ENCODE peak calls at places on chromosomes 3 and 15, in six cellular contexts. X is GM12878, G is HepG2, W is A549, K is upper lobe of left lung, B is K562. N is an unnamed sample.

GRCh38 chr15:31476411-31476810 is 149.8 kb downstream of the KLF13 start:
- ATAC-seq in X (no peak), W (no peak), B (no peak), G (no peak), K (no peak), N (no peak)

GRCh38 chr3:95177096-95177495 is 1114.2 kb downstream of the NSUN3 start:
- ATAC-seq in K (no peak), X (peak; percentile 53), B (no peak), W (no peak), G (no peak), N (no peak)

GRCh38 chr3:2094941-2095340 is 3.7 kb upstream of the CNTN4 start:
- ATAC-seq in G (no peak), X (no peak), K (no peak), B (no peak), W (no peak), N (no peak)

GRCh38 chr15:70703483-70703882 is 59.9 kb downstream of the UACA start:
- ATAC-seq in X (no peak), W (no peak), G (no peak), B (no peak), K (no peak), N (peak; percentile 41)

GRCh38 chr3:128496602-128497304 is 3.8 kb upstream of the GATA2 start:
- ATAC-seq in B (peak; percentile 4), K (peak; percentile 2), W (peak; percentile 5), X (no peak), G (no peak), N (no peak)

GRCh38 chr15:80850941-80851451 is 71.8 kb downstream of the CEMIP start:
- ATAC-seq in W (no peak), G (peak; percentile 50), X (no peak), B (no peak), K (no peak), N (no peak)

GRCh38 chr3:86051058-86051457 is 939.9 kb downstream of the VGLL3 start:
- ATAC-seq in B (no peak), W (no peak), X (no peak), G (peak; percentile 54), K (no peak), N (no peak)

GRCh38 chr15:87597346-87598052 is 659.0 kb downstream of the NTRK3 start:
- ATAC-seq in B (peak; percentile 85), K (peak; percentile 40), X (no peak), G (no peak), W (no peak), N (no peak)

GRCh38 chr15:65392368-65392767 is 14.6 kb upstream of the IGDCC3 start:
- ATAC-seq in K (no peak), X (no peak), B (no peak), G (no peak), W (no peak), N (no peak)

DNA sequence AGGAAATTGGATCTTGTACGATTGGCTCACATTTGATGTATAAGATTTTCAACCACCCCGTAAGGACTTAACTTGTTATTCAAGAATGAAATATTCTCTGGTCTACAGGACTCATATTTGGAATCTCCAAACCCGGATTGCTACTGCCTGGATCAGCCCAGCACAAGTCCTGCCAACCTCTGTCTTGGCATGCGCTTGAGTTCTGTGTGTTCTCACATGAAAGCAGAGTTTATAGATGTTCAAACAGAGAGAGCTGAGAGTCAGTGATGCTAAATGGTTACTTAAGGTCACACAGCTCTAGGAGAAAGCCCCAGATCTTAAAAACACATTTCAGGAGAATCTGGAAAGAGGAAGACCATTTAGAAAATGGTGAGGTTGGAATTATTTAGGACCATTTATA is 268.0 kb upstream of the TBL1XR1 start:
- ATAC-seq in X (no peak), K (no peak), W (no peak), G (no peak), B (no peak), N (peak; percentile 87)
- TF ChIP-seq EP300 in X (no peak), K (no peak), W (no peak), G (no peak), B (no peak), N (no peak)

DNA sequence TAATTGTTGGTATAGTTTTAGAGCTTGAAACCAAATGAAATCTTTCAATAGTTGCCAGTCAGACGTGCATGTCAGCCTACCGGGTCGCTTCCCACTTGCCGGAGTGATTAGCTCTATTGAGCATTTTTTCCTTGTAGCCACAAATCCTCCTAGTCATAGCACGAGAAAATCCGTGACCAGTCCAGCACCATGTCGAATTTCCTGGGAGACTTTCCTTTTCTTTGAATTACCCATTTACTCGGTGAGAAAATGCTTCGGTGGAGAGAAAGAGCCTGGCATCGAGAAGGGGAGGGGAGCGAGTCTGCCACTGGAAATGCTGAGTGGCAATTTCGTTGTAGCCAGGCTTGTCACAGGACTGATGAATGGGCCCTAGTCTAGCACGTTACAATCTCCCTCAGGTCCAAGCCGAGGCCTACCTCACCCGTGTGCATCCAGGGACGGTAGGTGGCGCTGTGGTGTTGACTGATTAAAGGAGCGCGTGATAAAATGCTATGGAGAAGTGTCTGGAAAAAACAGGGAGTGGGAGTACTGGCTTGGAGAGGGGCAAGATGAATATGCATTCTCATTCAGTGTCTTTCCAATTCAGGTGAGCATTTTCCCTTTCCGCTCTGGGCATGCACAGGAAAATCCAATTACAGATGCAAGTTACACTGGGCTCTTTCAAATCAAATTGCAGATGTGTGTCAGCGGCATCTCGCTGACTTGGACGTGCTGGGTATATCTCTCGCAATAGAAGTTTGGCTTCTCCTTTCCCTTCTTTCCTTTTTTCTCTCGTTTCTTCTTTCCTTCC is 238.8 kb downstream of the EDEM1 start:
- ATAC-seq in X (peak; percentile 83), G (peak; percentile 100), K (peak; percentile 78), W (peak; percentile 96), B (peak; percentile 80), N (peak; percentile 67)
- TF ChIP-seq EP300 in X (no peak), G (no peak), K (no peak), W (no peak), B (peak; percentile 51), N (no peak)

GRCh38 chr3:196432137-196432879 is at the start of gene UBXN7:
- ATAC-seq in W (peak; percentile 94), B (peak; percentile 91), K (peak; percentile 98), G (peak; percentile 94), X (peak; percentile 92), N (peak; percentile 98)
- TF ChIP-seq EP300 in W (no peak), B (peak; percentile 26), K (no peak), G (no peak), X (no peak), N (no peak)

GRCh38 chr3:79297242-79297641 is 470.6 kb downstream of the ROBO1 start:
- ATAC-seq in X (peak; percentile 79), K (no peak), B (no peak), W (no peak), G (peak; percentile 33), N (no peak)
- TF ChIP-seq EP300 in X (no peak), K (no peak), B (no peak), W (no peak), G (no peak), N (no peak)

DNA sequence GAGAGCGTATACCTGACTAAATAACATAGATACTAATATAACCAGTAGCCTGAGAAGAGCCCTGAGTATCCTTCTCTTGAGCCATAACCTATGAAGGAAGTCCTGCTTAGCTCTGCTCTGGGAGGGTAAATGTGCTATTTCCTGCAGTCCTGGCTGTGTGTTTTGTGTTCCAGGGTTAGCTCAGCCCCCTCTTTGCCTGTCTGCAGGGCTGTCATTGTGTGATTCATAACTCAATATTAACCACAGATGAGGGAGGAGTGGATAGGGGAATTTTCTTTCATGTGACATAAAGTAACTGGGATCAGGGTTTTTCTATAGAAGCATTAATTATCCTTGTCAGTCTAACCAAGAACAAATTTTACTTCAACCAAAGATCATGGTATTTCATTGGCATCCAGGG is 183.3 kb upstream of the ZBTB20 start:
- ATAC-seq in X (no peak), B (no peak), W (no peak), K (no peak), G (no peak), N (no peak)
- TF ChIP-seq EP300 in X (no peak), B (no peak), W (no peak), K (no peak), G (no peak), N (no peak)

GRCh38 chr3:46845860-46846623 is 17.2 kb downstream of the MYL3 start:
- ATAC-seq in X (peak; percentile 92), W (no peak), G (peak; percentile 42), B (peak; percentile 92), K (peak; percentile 85), N (peak; percentile 85)

GRCh38 chr3:46844851-46845250 is 18.4 kb downstream of the MYL3 start:
- ATAC-seq in X (no peak), G (no peak), W (no peak), B (no peak), K (no peak), N (no peak)

GRCh38 chr3:46844397-46844796 is 18.8 kb downstream of the MYL3 start:
- ATAC-seq in B (no peak), X (no peak), G (no peak), W (no peak), K (no peak), N (no peak)

GRCh38 chr3:46846624-46847542 is 16.4 kb downstream of the MYL3 start:
- ATAC-seq in W (no peak), K (no peak), G (no peak), B (no peak), X (no peak), N (no peak)

DNA sequence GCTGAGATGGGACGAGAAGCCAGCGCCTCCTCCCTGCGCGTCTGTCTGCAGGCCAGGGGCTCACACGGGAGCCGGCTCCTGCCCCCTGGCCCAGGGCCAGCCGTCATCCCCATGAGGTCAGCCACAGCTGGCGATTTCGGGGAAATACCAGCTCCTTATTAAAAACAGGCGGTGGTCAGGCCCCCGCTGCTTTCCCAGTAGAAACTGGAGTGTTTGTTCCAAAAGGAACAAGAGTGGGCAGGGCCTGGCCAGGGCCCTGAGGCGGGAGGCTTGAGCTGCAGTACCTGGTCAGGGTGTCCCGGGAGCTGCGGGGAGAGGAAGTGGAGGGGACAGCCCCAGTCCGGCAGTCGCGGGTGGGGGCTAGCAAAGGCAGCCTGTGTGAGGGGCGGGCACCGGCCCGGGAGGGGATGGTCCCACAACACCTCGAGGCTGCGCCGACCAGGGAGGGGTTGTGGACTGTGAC is 17.8 kb downstream of the MYL3 start:
- ATAC-seq in X (peak; percentile 80), B (peak; percentile 64), W (no peak), G (peak; percentile 47), K (peak; percentile 88), N (peak; percentile 74)
- TF ChIP-seq EP300 in X (no peak), B (no peak), W (no peak), G (no peak), K (peak; percentile 76), N (no peak)

DNA sequence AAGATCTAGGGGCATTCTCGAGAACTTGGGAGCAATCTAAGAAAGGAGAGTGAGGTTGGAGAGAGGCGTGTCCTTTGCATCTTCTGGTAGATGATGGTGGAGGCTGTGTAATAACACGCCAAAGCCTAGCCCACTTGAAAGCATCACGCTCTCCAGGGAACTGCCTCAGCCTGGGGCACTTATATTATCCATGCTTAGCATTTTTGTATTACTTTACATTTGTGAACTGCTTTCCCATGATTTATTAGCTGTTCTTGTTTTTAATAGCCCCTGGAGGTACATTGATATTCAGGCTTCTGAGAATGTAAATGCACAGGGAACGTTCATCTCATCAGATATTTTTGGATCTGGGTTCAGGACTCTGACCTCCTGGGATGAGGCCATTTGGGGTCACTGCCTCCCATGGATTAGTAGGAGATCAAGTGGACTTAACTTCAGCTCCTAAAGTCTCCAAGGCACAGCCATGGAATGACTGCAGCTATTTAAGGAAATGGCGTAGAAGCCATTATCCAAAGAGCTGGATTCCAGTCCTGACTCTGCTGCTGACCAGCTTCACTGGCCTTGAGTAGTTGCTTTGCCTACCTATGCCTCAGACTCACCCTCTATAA is 124.9 kb downstream of the LPP start:
- ATAC-seq in B (no peak), X (no peak), K (no peak), G (no peak), W (no peak), N (no peak)
- TF ChIP-seq EP300 in B (no peak), X (no peak), K (no peak), G (no peak), W (no peak), N (no peak)

N was measured in gastroesophageal sphincter.